ENCODE peak calls at places on chromosome 7, in seven cellular contexts. One of them, this sample, is unnamed.

GRCh38 chr7:20795881-20796280 is 9.2 kb upstream of the SP8 start:
- DNase-seq in GM12891: no peak
- DNase-seq in SK-N-SH: no peak
- DNase-seq in HepG2: no peak
- DNase-seq in H1: no peak
- DNase-seq in K562: no peak
- DNase-seq in GM12878: no peak
- DNase-seq in this sample: no peak

GRCh38 chr7:40698214-40698920 is 563.6 kb downstream of the SUGCT start:
- DNase-seq in GM12891: no peak
- DNase-seq in SK-N-SH: no peak
- DNase-seq in HepG2: no peak
- DNase-seq in H1: no peak
- DNase-seq in K562: no peak
- DNase-seq in GM12878: no peak
- DNase-seq in this sample: no peak

GRCh38 chr7:158431941-158432347 is 155.7 kb downstream of the PTPRN2 start:
- DNase-seq in GM12891: no peak
- DNase-seq in SK-N-SH: peak; percentile 39
- DNase-seq in HepG2: peak; percentile 28
- DNase-seq in H1: no peak
- DNase-seq in K562: peak; percentile 42
- DNase-seq in GM12878: no peak
- DNase-seq in this sample: no peak

GRCh38 chr7:137337902-137338301 is 5.6 kb downstream of the PTN start:
- DNase-seq in GM12891: no peak
- DNase-seq in SK-N-SH: no peak
- DNase-seq in HepG2: no peak
- DNase-seq in H1: no peak
- DNase-seq in K562: peak; percentile 6
- DNase-seq in GM12878: no peak
- DNase-seq in this sample: no peak

GRCh38 chr7:7742223-7742622 is 23.8 kb upstream of the RPA3 start:
- DNase-seq in GM12891: no peak
- DNase-seq in SK-N-SH: no peak
- DNase-seq in HepG2: no peak
- DNase-seq in H1: no peak
- DNase-seq in K562: no peak
- DNase-seq in GM12878: no peak
- DNase-seq in this sample: no peak

GRCh38 chr7:48665361-48666135 is 258.8 kb upstream of the CDC14C start:
- DNase-seq in GM12891: no peak
- DNase-seq in SK-N-SH: no peak
- DNase-seq in HepG2: no peak
- DNase-seq in H1: no peak
- DNase-seq in K562: no peak
- DNase-seq in GM12878: no peak
- DNase-seq in this sample: no peak

GRCh38 chr7:143511593-143512047 is 33.9 kb downstream of the TAS2R41 start:
- DNase-seq in GM12891: no peak
- DNase-seq in SK-N-SH: no peak
- DNase-seq in HepG2: no peak
- DNase-seq in H1: no peak
- DNase-seq in K562: no peak
- DNase-seq in GM12878: no peak
- DNase-seq in this sample: no peak

GRCh38 chr7:116329845-116330503 is 119.6 kb downstream of the TES start:
- DNase-seq in GM12891: no peak
- DNase-seq in SK-N-SH: no peak
- DNase-seq in HepG2: no peak
- DNase-seq in H1: no peak
- DNase-seq in K562: no peak
- DNase-seq in GM12878: no peak
- DNase-seq in this sample: no peak

GRCh38 chr7:116284390-116284789 is 74.1 kb downstream of the TES start:
- DNase-seq in GM12891: no peak
- DNase-seq in SK-N-SH: no peak
- DNase-seq in HepG2: no peak
- DNase-seq in H1: no peak
- DNase-seq in K562: no peak
- DNase-seq in GM12878: no peak
- DNase-seq in this sample: no peak

GRCh38 chr7:15765753-15766152 is 79.3 kb upstream of the MEOX2 start:
- DNase-seq in GM12891: no peak
- DNase-seq in SK-N-SH: no peak
- DNase-seq in HepG2: no peak
- DNase-seq in H1: no peak
- DNase-seq in K562: no peak
- DNase-seq in GM12878: no peak
- DNase-seq in this sample: no peak

GRCh38 chr7:24475573-24475972 is 97.7 kb upstream of the PALS2 start:
- DNase-seq in GM12891: no peak
- DNase-seq in SK-N-SH: no peak
- DNase-seq in HepG2: no peak
- DNase-seq in H1: no peak
- DNase-seq in K562: no peak
- DNase-seq in GM12878: no peak
- DNase-seq in this sample: no peak

GRCh38 chr7:98878365-98879197 is at the start of gene TRRAP:
- DNase-seq in GM12891: peak; percentile 85
- DNase-seq in SK-N-SH: peak; percentile 98
- DNase-seq in HepG2: peak; percentile 35
- DNase-seq in H1: no peak
- DNase-seq in K562: peak; percentile 86
- DNase-seq in GM12878: no peak
- DNase-seq in this sample: peak; percentile 76

GRCh38 chr7:105838273-105839141 is 37.9 kb downstream of the ATXN7L1 start:
- DNase-seq in GM12891: no peak
- DNase-seq in SK-N-SH: peak; percentile 60
- DNase-seq in HepG2: no peak
- DNase-seq in H1: no peak
- DNase-seq in K562: no peak
- DNase-seq in GM12878: no peak
- DNase-seq in this sample: no peak

GRCh38 chr7:70631732-70632131 is 500.2 kb upstream of the GALNT17 start:
- DNase-seq in GM12891: no peak
- DNase-seq in SK-N-SH: no peak
- DNase-seq in HepG2: no peak
- DNase-seq in H1: no peak
- DNase-seq in K562: no peak
- DNase-seq in GM12878: no peak
- DNase-seq in this sample: no peak

GRCh38 chr7:41886257-41886905 is 183.5 kb upstream of the INHBA start:
- DNase-seq in GM12891: no peak
- DNase-seq in SK-N-SH: no peak
- DNase-seq in HepG2: no peak
- DNase-seq in H1: no peak
- DNase-seq in K562: no peak
- DNase-seq in GM12878: no peak
- DNase-seq in this sample: no peak

GRCh38 chr7:100673942-100674431 is 447 bp downstream of the GNB2 start:
- DNase-seq in GM12891: peak; percentile 20
- DNase-seq in SK-N-SH: peak; percentile 69
- DNase-seq in HepG2: no peak
- DNase-seq in H1: no peak
- DNase-seq in K562: peak; percentile 71
- DNase-seq in GM12878: no peak
- DNase-seq in this sample: peak; percentile 23

DNA sequence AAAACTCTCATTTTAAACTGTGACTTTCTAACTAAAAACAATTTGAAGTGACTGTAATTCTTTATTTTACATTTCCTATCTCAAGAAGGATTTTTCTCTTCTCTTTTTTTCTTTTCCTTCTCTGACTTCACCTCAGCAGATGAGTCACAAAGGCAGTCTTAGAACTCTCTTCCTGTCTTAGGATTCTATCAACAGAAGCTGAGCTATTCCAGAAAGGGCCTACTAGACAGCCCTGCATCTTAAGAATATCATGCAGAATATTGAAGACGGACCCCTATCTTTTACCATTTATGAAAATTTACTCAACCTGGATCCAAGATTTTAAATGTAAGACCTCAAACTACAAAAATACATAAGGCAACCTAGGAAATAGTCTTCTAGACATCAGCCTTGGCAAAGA is 365.7 kb upstream of the SEMA3C start:
- DNase-seq in GM12891: no peak
- DNase-seq in SK-N-SH: no peak
- DNase-seq in HepG2: no peak
- DNase-seq in H1: no peak
- DNase-seq in K562: no peak
- DNase-seq in GM12878: no peak
- DNase-seq in this sample: no peak
- TF ChIP-seq TAF1 in GM12891: no peak
- TF ChIP-seq TAF1 in SK-N-SH: no peak
- TF ChIP-seq TAF1 in HepG2: no peak
- TF ChIP-seq TAF1 in H1: no peak
- TF ChIP-seq TAF1 in K562: no peak
- TF ChIP-seq TAF1 in GM12878: no peak
- TF ChIP-seq TAF1 in this sample: no peak

DNA sequence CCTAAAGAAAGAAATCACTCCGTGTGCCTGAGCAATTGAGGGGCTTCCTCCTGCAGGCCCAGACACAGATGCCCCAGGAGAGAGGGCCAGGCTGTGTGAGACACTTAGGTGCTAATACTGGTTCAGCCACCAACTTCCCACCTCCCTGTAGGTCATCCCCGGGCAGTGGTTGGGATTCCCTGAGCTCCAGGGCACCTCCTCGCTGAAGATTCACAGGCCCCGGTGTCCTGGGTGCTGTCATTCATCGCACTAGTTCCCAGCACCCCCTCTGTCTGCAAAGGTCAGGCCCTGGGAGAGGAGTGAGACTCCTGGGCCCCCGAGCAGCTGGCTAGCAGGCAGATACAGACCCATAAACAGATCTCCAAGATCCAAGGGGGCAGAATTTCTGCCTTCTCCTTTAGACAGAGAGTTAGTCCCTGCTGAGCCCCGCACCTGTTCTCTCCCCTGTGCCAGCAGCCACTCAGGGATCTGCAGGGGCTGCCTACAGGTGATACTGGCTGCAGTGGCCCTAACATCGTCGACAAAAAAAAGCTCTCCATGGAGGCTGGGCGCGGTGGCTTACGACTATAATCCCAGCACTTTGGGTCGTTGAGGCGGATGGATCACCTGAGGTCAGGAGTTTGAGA is 38.2 kb upstream of the GTF2I start:
- DNase-seq in GM12891: no peak
- DNase-seq in SK-N-SH: no peak
- DNase-seq in HepG2: no peak
- DNase-seq in H1: no peak
- DNase-seq in K562: no peak
- DNase-seq in GM12878: no peak
- DNase-seq in this sample: no peak
- TF ChIP-seq POLR2AphosphoS5 in GM12891: no peak
- TF ChIP-seq POLR2AphosphoS5 in SK-N-SH: no peak
- TF ChIP-seq POLR2AphosphoS5 in HepG2: no peak
- TF ChIP-seq POLR2AphosphoS5 in H1: no peak
- TF ChIP-seq POLR2AphosphoS5 in K562: no peak
- TF ChIP-seq POLR2AphosphoS5 in GM12878: no peak
- TF ChIP-seq POLR2AphosphoS5 in this sample: no peak

GRCh38 chr7:816751-817671 is 15.3 kb upstream of the SUN1 start:
- DNase-seq in GM12891: no peak
- DNase-seq in SK-N-SH: no peak
- DNase-seq in HepG2: no peak
- DNase-seq in H1: no peak
- DNase-seq in K562: peak; percentile 55
- DNase-seq in GM12878: no peak
- DNase-seq in this sample: peak; percentile 43
- TF ChIP-seq TAF1 in GM12891: no peak
- TF ChIP-seq TAF1 in SK-N-SH: no peak
- TF ChIP-seq TAF1 in HepG2: peak; percentile 0
- TF ChIP-seq TAF1 in H1: no peak
- TF ChIP-seq TAF1 in K562: no peak
- TF ChIP-seq TAF1 in GM12878: no peak
- TF ChIP-seq TAF1 in this sample: no peak

GRCh38 chr7:150323682-150324365 is 479 bp upstream of the ACTR3C start:
- DNase-seq in GM12891: no peak
- DNase-seq in SK-N-SH: peak; percentile 54
- DNase-seq in HepG2: no peak
- DNase-seq in H1: no peak
- DNase-seq in K562: peak; percentile 51
- DNase-seq in GM12878: no peak
- DNase-seq in this sample: no peak

GRCh38 chr7:150321788-150322113 is 1.4 kb upstream of the LRRC61 start:
- DNase-seq in GM12891: no peak
- DNase-seq in SK-N-SH: no peak
- DNase-seq in HepG2: no peak
- DNase-seq in H1: no peak
- DNase-seq in K562: no peak
- DNase-seq in GM12878: no peak
- DNase-seq in this sample: no peak

GRCh38 chr7:150322114-150322832 is 882 bp upstream of the LRRC61 start:
- DNase-seq in GM12891: no peak
- DNase-seq in SK-N-SH: no peak
- DNase-seq in HepG2: peak; percentile 29
- DNase-seq in H1: no peak
- DNase-seq in K562: peak; percentile 98
- DNase-seq in GM12878: no peak
- DNase-seq in this sample: no peak

GRCh38 chr7:150324366-150324961 is 1.1 kb upstream of the ACTR3C start:
- DNase-seq in GM12891: no peak
- DNase-seq in SK-N-SH: peak; percentile 52
- DNase-seq in HepG2: peak; percentile 27
- DNase-seq in H1: no peak
- DNase-seq in K562: peak; percentile 65
- DNase-seq in GM12878: no peak
- DNase-seq in this sample: no peak

DNA sequence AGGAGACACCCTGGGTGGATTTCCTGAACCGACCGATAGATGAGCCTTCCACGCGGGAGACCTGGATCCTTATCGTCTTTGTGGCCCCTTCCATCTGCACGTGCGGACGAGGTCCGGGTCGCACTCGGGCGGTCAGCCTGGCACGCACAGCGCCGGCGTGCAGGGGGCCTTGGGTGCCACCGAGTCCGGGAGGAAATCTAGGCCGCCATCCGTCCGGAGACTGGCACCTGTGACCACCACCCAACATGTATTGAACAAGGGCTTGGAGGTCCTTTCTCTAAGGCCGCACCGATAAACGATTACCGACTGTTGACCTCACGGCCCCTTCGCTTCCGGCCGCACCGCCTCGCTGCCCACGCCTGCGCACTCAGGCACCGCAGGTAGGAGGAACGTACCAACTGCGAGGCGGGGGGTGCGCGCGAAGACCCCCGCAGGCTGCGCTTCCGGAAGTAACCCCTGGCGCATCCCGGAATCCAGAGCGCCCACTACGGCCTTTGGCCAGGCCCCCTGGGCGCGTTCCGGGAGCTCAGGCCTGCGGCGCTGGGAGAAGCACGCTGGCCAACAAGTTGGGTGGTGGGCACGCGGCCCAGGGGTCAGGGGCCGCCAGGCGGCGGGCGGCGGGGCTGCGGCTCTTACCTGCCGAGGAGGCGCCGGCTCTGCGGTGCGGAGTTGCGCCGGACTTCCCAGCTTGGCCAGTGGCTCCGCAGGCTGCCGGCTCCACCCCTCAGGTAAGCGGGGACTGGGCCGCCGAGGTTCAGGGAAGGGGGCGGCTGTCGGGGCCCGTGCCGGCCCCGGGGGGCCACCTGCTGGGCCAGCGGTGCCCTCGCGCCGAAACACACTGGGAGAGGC is at the start of the genes ACTR3C and LRRC61:
- DNase-seq in GM12891: peak; percentile 67
- DNase-seq in SK-N-SH: peak; percentile 94
- DNase-seq in HepG2: peak; percentile 74
- DNase-seq in H1: peak; percentile 64
- DNase-seq in K562: peak; percentile 92
- DNase-seq in GM12878: no peak
- DNase-seq in this sample: no peak
- TF ChIP-seq POLR2AphosphoS5 in GM12891: peak; percentile 91
- TF ChIP-seq POLR2AphosphoS5 in SK-N-SH: no peak
- TF ChIP-seq POLR2AphosphoS5 in HepG2: peak; percentile 95
- TF ChIP-seq POLR2AphosphoS5 in H1: no peak
- TF ChIP-seq POLR2AphosphoS5 in K562: no peak
- TF ChIP-seq POLR2AphosphoS5 in GM12878: peak; percentile 82
- TF ChIP-seq POLR2AphosphoS5 in this sample: peak; percentile 81

GRCh38 chr7:2621948-2622640 is 9.7 kb upstream of the TTYH3 start:
- DNase-seq in GM12891: no peak
- DNase-seq in SK-N-SH: peak; percentile 87
- DNase-seq in HepG2: peak; percentile 92
- DNase-seq in H1: no peak
- DNase-seq in K562: no peak
- DNase-seq in GM12878: no peak
- DNase-seq in this sample: no peak
- TF ChIP-seq TAF1 in GM12891: no peak
- TF ChIP-seq TAF1 in SK-N-SH: no peak
- TF ChIP-seq TAF1 in HepG2: peak; percentile 49
- TF ChIP-seq TAF1 in H1: peak; percentile 26
- TF ChIP-seq TAF1 in K562: no peak
- TF ChIP-seq TAF1 in GM12878: no peak
- TF ChIP-seq TAF1 in this sample: no peak